ENCODE peak calls at places on chromosome 18, in five cellular contexts. L, D, A, N and F are unnamed samples.

GRCh38 chr18:44111337-44111736 is 569.4 kb upstream of the SETBP1 start:
- DNase-seq in L (no peak), D (no peak), A (no peak), N (no peak), F (no peak)

GRCh38 chr18:2143666-2144065 is 427.6 kb downstream of the METTL4 start:
- DNase-seq in L (no peak), D (no peak), A (no peak), N (no peak), F (no peak)

GRCh38 chr18:48663931-48664847 is 125.4 kb downstream of the CTIF start:
- DNase-seq in L (peak), D (peak), A (peak), N (peak), F (peak)

GRCh38 chr18:59718108-59719057 is 21.2 kb upstream of the CCBE1 start:
- DNase-seq in L (no peak), D (peak), A (peak), N (no peak), F (no peak)

GRCh38 chr18:77022556-77022955 is 110.0 kb downstream of the MBP start:
- DNase-seq in L (no peak), D (no peak), A (no peak), N (no peak), F (no peak)

GRCh38 chr18:48037481-48038271 is 107.2 kb upstream of the SMAD2 start:
- DNase-seq in L (peak), D (no peak), A (peak), N (no peak), F (peak)

GRCh38 chr18:3186678-3187658 is 32.8 kb downstream of the MYOM1 start:
- DNase-seq in L (no peak), D (peak), A (no peak), N (no peak), F (no peak)

GRCh38 chr18:56926740-56927139 is 220.1 kb upstream of the BOD1L2 start:
- DNase-seq in L (no peak), D (no peak), A (no peak), N (no peak), F (no peak)

GRCh38 chr18:58315739-58316215 is 271.8 kb downstream of the NEDD4L start:
- DNase-seq in L (no peak), D (no peak), A (no peak), N (no peak), F (no peak)

GRCh38 chr18:395481-396250 is 104.8 kb downstream of the COLEC12 start:
- DNase-seq in L (no peak), D (peak), A (no peak), N (no peak), F (no peak)

GRCh38 chr18:59744271-59744721 is 47.1 kb upstream of the CCBE1 start:
- DNase-seq in L (no peak), D (no peak), A (no peak), N (no peak), F (no peak)

GRCh38 chr18:63236990-63237389 is 82.6 kb downstream of the BCL2 start:
- DNase-seq in L (no peak), D (no peak), A (no peak), N (no peak), F (peak)

GRCh38 chr18:55321268-55322175 is 266.5 kb downstream of the TCF4 start:
- DNase-seq in L (peak), D (peak), A (peak), N (peak), F (peak)

GRCh38 chr18:24460388-24460787 is at the start of gene HRH4:
- DNase-seq in L (no peak), D (no peak), A (no peak), N (no peak), F (no peak)

GRCh38 chr18:43893001-43893637 is 615.8 kb upstream of the SYT4 start:
- DNase-seq in L (no peak), D (no peak), A (no peak), N (no peak), F (no peak)

GRCh38 chr18:45783097-45784075 is 42.1 kb upstream of the SIGLEC15 start:
- DNase-seq in L (no peak), D (no peak), A (no peak), N (no peak), F (no peak)

GRCh38 chr18:13455470-13455869 is 236.9 kb downstream of the LDLRAD4 start:
- DNase-seq in L (peak), D (no peak), A (no peak), N (no peak), F (no peak)

GRCh38 chr18:35593859-35594258 is 12.3 kb downstream of the GALNT1 start:
- DNase-seq in L (no peak), D (no peak), A (no peak), N (no peak), F (no peak)

GRCh38 chr18:58878640-58879039 is 14.0 kb downstream of the ZNF532 start:
- DNase-seq in L (no peak), D (no peak), A (no peak), N (no peak), F (no peak)

GRCh38 chr18:22981274-22982133 is 48.4 kb downstream of the RBBP8 start:
- DNase-seq in L (no peak), D (no peak), A (no peak), N (no peak), F (no peak)